ENCODE peak calls at places on chromosomes 13 and 19, in eight cellular contexts. One of them, this sample, is unnamed.

GRCh38 chr13:111202745-111203144 is 87.6 kb downstream of the ARHGEF7 start:
- DNase-seq in stomach: no peak
- DNase-seq in adrenal gland: no peak
- DNase-seq in neural crest cell: no peak
- DNase-seq in A549: peak
- DNase-seq in GM23338: peak
- DNase-seq in CD8-positive, alpha-beta T cell: no peak
- DNase-seq in endothelial cell: no peak
- DNase-seq in this sample: no peak

GRCh38 chr19:51441410-51442390 is 16.6 kb downstream of the SIGLEC8 start:
- DNase-seq in stomach: peak
- DNase-seq in adrenal gland: no peak
- DNase-seq in neural crest cell: no peak
- DNase-seq in A549: no peak
- DNase-seq in GM23338: no peak
- DNase-seq in CD8-positive, alpha-beta T cell: peak
- DNase-seq in endothelial cell: peak
- DNase-seq in this sample: peak

GRCh38 chr13:32323912-32324311 is 8.6 kb downstream of the BRCA2 start:
- DNase-seq in stomach: no peak
- DNase-seq in adrenal gland: no peak
- DNase-seq in neural crest cell: no peak
- DNase-seq in A549: no peak
- DNase-seq in GM23338: no peak
- DNase-seq in CD8-positive, alpha-beta T cell: no peak
- DNase-seq in endothelial cell: no peak
- DNase-seq in this sample: no peak

GRCh38 chr19:29712744-29713516 is 2.1 kb downstream of the C19orf12 start:
- DNase-seq in stomach: no peak
- DNase-seq in adrenal gland: no peak
- DNase-seq in neural crest cell: no peak
- DNase-seq in A549: no peak
- DNase-seq in GM23338: no peak
- DNase-seq in CD8-positive, alpha-beta T cell: no peak
- DNase-seq in endothelial cell: no peak
- DNase-seq in this sample: no peak

GRCh38 chr19:43700368-43701015 is 15.4 kb upstream of the IRGC start:
- DNase-seq in stomach: peak
- DNase-seq in adrenal gland: peak
- DNase-seq in neural crest cell: no peak
- DNase-seq in A549: no peak
- DNase-seq in GM23338: no peak
- DNase-seq in CD8-positive, alpha-beta T cell: no peak
- DNase-seq in endothelial cell: no peak
- DNase-seq in this sample: no peak

GRCh38 chr13:51223284-51224270 is 1.4 kb downstream of the FAM124A start:
- DNase-seq in stomach: no peak
- DNase-seq in adrenal gland: no peak
- DNase-seq in neural crest cell: no peak
- DNase-seq in A549: no peak
- DNase-seq in GM23338: peak
- DNase-seq in CD8-positive, alpha-beta T cell: no peak
- DNase-seq in endothelial cell: peak
- DNase-seq in this sample: no peak

GRCh38 chr19:55901369-55902079 is 30.6 kb downstream of the NLRP13 start:
- DNase-seq in stomach: no peak
- DNase-seq in adrenal gland: no peak
- DNase-seq in neural crest cell: no peak
- DNase-seq in A549: no peak
- DNase-seq in GM23338: no peak
- DNase-seq in CD8-positive, alpha-beta T cell: no peak
- DNase-seq in endothelial cell: no peak
- DNase-seq in this sample: no peak

GRCh38 chr13:62375653-62376052 is 960.0 kb upstream of the PCDH20 start:
- DNase-seq in stomach: no peak
- DNase-seq in adrenal gland: no peak
- DNase-seq in neural crest cell: no peak
- DNase-seq in A549: no peak
- DNase-seq in GM23338: no peak
- DNase-seq in CD8-positive, alpha-beta T cell: no peak
- DNase-seq in endothelial cell: no peak
- DNase-seq in this sample: no peak

GRCh38 chr13:111239754-111240670 is 80.4 kb upstream of the TEX29 start:
- DNase-seq in stomach: no peak
- DNase-seq in adrenal gland: no peak
- DNase-seq in neural crest cell: no peak
- DNase-seq in A549: no peak
- DNase-seq in GM23338: no peak
- DNase-seq in CD8-positive, alpha-beta T cell: no peak
- DNase-seq in endothelial cell: no peak
- DNase-seq in this sample: no peak

GRCh38 chr19:52269338-52270261 is at the start of gene ZNF766:
- DNase-seq in stomach: peak
- DNase-seq in adrenal gland: peak
- DNase-seq in neural crest cell: peak
- DNase-seq in A549: peak
- DNase-seq in GM23338: peak
- DNase-seq in CD8-positive, alpha-beta T cell: peak
- DNase-seq in endothelial cell: peak
- DNase-seq in this sample: peak

GRCh38 chr13:50646070-50646469 is 197.4 kb downstream of the DLEU7 start:
- DNase-seq in stomach: no peak
- DNase-seq in adrenal gland: no peak
- DNase-seq in neural crest cell: no peak
- DNase-seq in A549: no peak
- DNase-seq in GM23338: no peak
- DNase-seq in CD8-positive, alpha-beta T cell: no peak
- DNase-seq in endothelial cell: no peak
- DNase-seq in this sample: no peak

GRCh38 chr13:109494955-109495354 is 291.4 kb downstream of the IRS2 start:
- DNase-seq in stomach: no peak
- DNase-seq in adrenal gland: no peak
- DNase-seq in neural crest cell: no peak
- DNase-seq in A549: no peak
- DNase-seq in GM23338: no peak
- DNase-seq in CD8-positive, alpha-beta T cell: no peak
- DNase-seq in endothelial cell: no peak
- DNase-seq in this sample: no peak

GRCh38 chr13:70874646-70875045 is 766.4 kb upstream of the KLHL1 start:
- DNase-seq in stomach: no peak
- DNase-seq in adrenal gland: no peak
- DNase-seq in neural crest cell: no peak
- DNase-seq in A549: no peak
- DNase-seq in GM23338: no peak
- DNase-seq in CD8-positive, alpha-beta T cell: no peak
- DNase-seq in endothelial cell: no peak
- DNase-seq in this sample: no peak

GRCh38 chr13:50127017-50127725 is 111.9 kb downstream of the KCNRG start:
- DNase-seq in stomach: peak
- DNase-seq in adrenal gland: peak
- DNase-seq in neural crest cell: peak
- DNase-seq in A549: no peak
- DNase-seq in GM23338: peak
- DNase-seq in CD8-positive, alpha-beta T cell: no peak
- DNase-seq in endothelial cell: peak
- DNase-seq in this sample: peak

GRCh38 chr13:49373699-49374098 is 70.2 kb downstream of the CAB39L start:
- DNase-seq in stomach: no peak
- DNase-seq in adrenal gland: no peak
- DNase-seq in neural crest cell: no peak
- DNase-seq in A549: no peak
- DNase-seq in GM23338: no peak
- DNase-seq in CD8-positive, alpha-beta T cell: no peak
- DNase-seq in endothelial cell: no peak
- DNase-seq in this sample: no peak

GRCh38 chr19:39237200-39238184 is 7.3 kb downstream of the IFNL3 start:
- DNase-seq in stomach: peak
- DNase-seq in adrenal gland: no peak
- DNase-seq in neural crest cell: no peak
- DNase-seq in A549: no peak
- DNase-seq in GM23338: peak
- DNase-seq in CD8-positive, alpha-beta T cell: no peak
- DNase-seq in endothelial cell: no peak
- DNase-seq in this sample: peak

GRCh38 chr13:44278164-44278563 is 95.5 kb upstream of the SERP2 start:
- DNase-seq in stomach: no peak
- DNase-seq in adrenal gland: no peak
- DNase-seq in neural crest cell: no peak
- DNase-seq in A549: no peak
- DNase-seq in GM23338: no peak
- DNase-seq in CD8-positive, alpha-beta T cell: no peak
- DNase-seq in endothelial cell: no peak
- DNase-seq in this sample: no peak

GRCh38 chr13:75864718-75865117 is 228.6 kb downstream of the LMO7 start:
- DNase-seq in stomach: no peak
- DNase-seq in adrenal gland: no peak
- DNase-seq in neural crest cell: no peak
- DNase-seq in A549: no peak
- DNase-seq in GM23338: no peak
- DNase-seq in CD8-positive, alpha-beta T cell: no peak
- DNase-seq in endothelial cell: no peak
- DNase-seq in this sample: no peak

GRCh38 chr19:3132971-3133792 is 2.7 kb upstream of the GNA15 start:
- DNase-seq in stomach: no peak
- DNase-seq in adrenal gland: peak
- DNase-seq in neural crest cell: no peak
- DNase-seq in A549: no peak
- DNase-seq in GM23338: no peak
- DNase-seq in CD8-positive, alpha-beta T cell: peak
- DNase-seq in endothelial cell: no peak
- DNase-seq in this sample: no peak

GRCh38 chr19:54189020-54189667 is at the start of gene MBOAT7:
- DNase-seq in stomach: no peak
- DNase-seq in adrenal gland: no peak
- DNase-seq in neural crest cell: no peak
- DNase-seq in A549: no peak
- DNase-seq in GM23338: no peak
- DNase-seq in CD8-positive, alpha-beta T cell: no peak
- DNase-seq in endothelial cell: no peak
- DNase-seq in this sample: no peak
- TF ChIP-seq CTCF in stomach: peak
- TF ChIP-seq CTCF in adrenal gland: no peak
- TF ChIP-seq CTCF in neural crest cell: peak
- TF ChIP-seq CTCF in A549: peak
- TF ChIP-seq CTCF in GM23338: peak
- TF ChIP-seq CTCF in CD8-positive, alpha-beta T cell: no peak
- TF ChIP-seq CTCF in endothelial cell: no peak
- TF ChIP-seq CTCF in this sample: peak

GRCh38 chr19:17226002-17226933 is at the start of gene OCEL1:
- DNase-seq in stomach: peak
- DNase-seq in adrenal gland: peak
- DNase-seq in neural crest cell: peak
- DNase-seq in A549: peak
- DNase-seq in GM23338: peak
- DNase-seq in CD8-positive, alpha-beta T cell: peak
- DNase-seq in endothelial cell: peak
- DNase-seq in this sample: peak
- TF ChIP-seq CTCF in stomach: no peak
- TF ChIP-seq CTCF in adrenal gland: no peak
- TF ChIP-seq CTCF in neural crest cell: no peak
- TF ChIP-seq CTCF in A549: no peak
- TF ChIP-seq CTCF in GM23338: no peak
- TF ChIP-seq CTCF in CD8-positive, alpha-beta T cell: no peak
- TF ChIP-seq CTCF in endothelial cell: no peak
- TF ChIP-seq CTCF in this sample: no peak

GRCh38 chr19:10832659-10833296 is 3.2 kb downstream of the TMED1 start:
- DNase-seq in stomach: no peak
- DNase-seq in adrenal gland: no peak
- DNase-seq in neural crest cell: no peak
- DNase-seq in A549: no peak
- DNase-seq in GM23338: no peak
- DNase-seq in CD8-positive, alpha-beta T cell: no peak
- DNase-seq in endothelial cell: no peak
- DNase-seq in this sample: no peak

GRCh38 chr19:10835089-10835753 is 791 bp downstream of the TMED1 start:
- DNase-seq in stomach: peak
- DNase-seq in adrenal gland: peak
- DNase-seq in neural crest cell: no peak
- DNase-seq in A549: peak
- DNase-seq in GM23338: no peak
- DNase-seq in CD8-positive, alpha-beta T cell: no peak
- DNase-seq in endothelial cell: no peak
- DNase-seq in this sample: no peak

GRCh38 chr19:10836478-10837325 is 690 bp upstream of the TMED1 start:
- DNase-seq in stomach: peak
- DNase-seq in adrenal gland: peak
- DNase-seq in neural crest cell: no peak
- DNase-seq in A549: peak
- DNase-seq in GM23338: peak
- DNase-seq in CD8-positive, alpha-beta T cell: peak
- DNase-seq in endothelial cell: no peak
- DNase-seq in this sample: peak

GRCh38 chr19:10838377-10838776 is 2.4 kb upstream of the TMED1 start:
- DNase-seq in stomach: no peak
- DNase-seq in adrenal gland: no peak
- DNase-seq in neural crest cell: no peak
- DNase-seq in A549: no peak
- DNase-seq in GM23338: no peak
- DNase-seq in CD8-positive, alpha-beta T cell: no peak
- DNase-seq in endothelial cell: no peak
- DNase-seq in this sample: no peak

DNA sequence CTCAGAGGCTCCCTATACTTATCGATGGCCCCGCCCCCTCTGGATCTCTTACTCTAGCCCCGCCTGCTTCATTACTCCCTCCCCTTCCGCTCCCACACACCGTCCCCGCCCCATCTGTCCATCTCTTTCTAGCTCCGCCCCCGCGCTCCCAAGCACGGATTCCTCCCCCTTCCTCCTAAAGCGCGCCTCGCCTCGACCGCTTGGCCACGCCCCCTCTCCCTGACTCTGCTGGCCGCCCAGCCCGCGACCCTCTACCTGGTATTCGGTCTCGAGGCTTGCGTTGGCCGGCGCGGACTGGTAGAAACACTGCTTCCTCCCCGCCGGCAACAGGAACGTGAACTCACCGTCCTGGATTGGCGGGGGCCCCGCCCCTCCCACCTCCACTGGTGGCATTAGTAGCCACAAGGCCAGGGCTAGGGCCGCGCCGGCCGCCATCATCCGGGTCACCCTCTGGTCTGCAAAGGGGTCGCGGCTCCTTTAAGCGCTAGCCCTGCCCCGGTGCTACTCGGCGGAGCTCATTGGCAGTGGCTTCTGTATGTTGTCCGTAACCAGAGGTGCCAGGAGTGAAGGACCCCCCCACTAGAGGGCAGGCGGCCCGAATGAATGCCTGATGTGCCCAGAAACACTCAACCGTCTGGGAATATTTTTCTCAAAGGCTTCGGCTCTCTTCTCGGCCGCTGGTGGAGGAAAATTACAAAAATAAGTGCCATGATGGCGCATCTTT is at the start of gene TMED1:
- DNase-seq in stomach: peak
- DNase-seq in adrenal gland: peak
- DNase-seq in neural crest cell: peak
- DNase-seq in A549: peak
- DNase-seq in GM23338: peak
- DNase-seq in CD8-positive, alpha-beta T cell: peak
- DNase-seq in endothelial cell: peak
- DNase-seq in this sample: peak
- TF ChIP-seq CTCF in stomach: peak
- TF ChIP-seq CTCF in adrenal gland: peak
- TF ChIP-seq CTCF in neural crest cell: peak
- TF ChIP-seq CTCF in A549: no peak
- TF ChIP-seq CTCF in GM23338: peak
- TF ChIP-seq CTCF in CD8-positive, alpha-beta T cell: no peak
- TF ChIP-seq CTCF in endothelial cell: peak
- TF ChIP-seq CTCF in this sample: peak

GRCh38 chr19:5515737-5516136 is 52.0 kb downstream of the TINCR start:
- DNase-seq in stomach: no peak
- DNase-seq in adrenal gland: no peak
- DNase-seq in neural crest cell: no peak
- DNase-seq in A549: no peak
- DNase-seq in GM23338: peak
- DNase-seq in CD8-positive, alpha-beta T cell: no peak
- DNase-seq in endothelial cell: no peak
- DNase-seq in this sample: no peak
- TF ChIP-seq CTCF in stomach: no peak
- TF ChIP-seq CTCF in adrenal gland: no peak
- TF ChIP-seq CTCF in neural crest cell: peak
- TF ChIP-seq CTCF in A549: no peak
- TF ChIP-seq CTCF in GM23338: peak
- TF ChIP-seq CTCF in CD8-positive, alpha-beta T cell: no peak
- TF ChIP-seq CTCF in endothelial cell: peak
- TF ChIP-seq CTCF in this sample: no peak